ENCODE peak calls at places on chromosomes 5 and 9, in eight cellular contexts. J is CD8-positive, alpha-beta T cell; Q is heart left ventricle; K is ovary; C is mammary epithelial cell; N is psoas muscle; A is fibroblast of lung; W is cardiac muscle cell. G is an unnamed sample.

GRCh38 chr5:148620696-148621095 is 33.6 kb downstream of the HTR4 start:
- DNase-seq in J (no peak), Q (no peak), K (no peak), C (peak; percentile 19), N (no peak), A (no peak), W (no peak), G (no peak)

GRCh38 chr5:58677650-58678049 is 94.8 kb downstream of the RAB3C start:
- DNase-seq in J (no peak), Q (no peak), K (no peak), C (no peak), N (no peak), A (no peak), W (no peak), G (no peak)

GRCh38 chr5:94157704-94158608 is 416.6 kb upstream of the POU5F2 start:
- DNase-seq in J (no peak), Q (no peak), K (no peak), C (no peak), N (no peak), A (no peak), W (no peak), G (no peak)

GRCh38 chr5:63128018-63128417 is 549.4 kb downstream of the LRRC70 start:
- DNase-seq in J (no peak), Q (no peak), K (no peak), C (no peak), N (no peak), A (peak; percentile 9), W (no peak), G (no peak)

GRCh38 chr5:133260715-133261114 is 208.9 kb downstream of the HSPA4 start:
- DNase-seq in J (no peak), Q (no peak), K (no peak), C (no peak), N (no peak), A (no peak), W (no peak), G (no peak)

GRCh38 chr9:2414465-2414864 is 207.1 kb upstream of the VLDLR start:
- DNase-seq in J (no peak), Q (no peak), K (no peak), C (no peak), N (no peak), A (peak; percentile 71), W (no peak), G (no peak)

GRCh38 chr5:142201471-142201887 is 92.9 kb downstream of the NDFIP1 start:
- DNase-seq in J (no peak), Q (no peak), K (no peak), C (peak; percentile 93), N (no peak), A (peak; percentile 98), W (no peak), G (peak; percentile 59)

GRCh38 chr9:16825971-16826370 is 44.5 kb downstream of the BNC2 start:
- DNase-seq in J (no peak), Q (no peak), K (no peak), C (no peak), N (no peak), A (peak; percentile 91), W (no peak), G (peak; percentile 85)

GRCh38 chr9:133997584-133997983 is 5.5 kb upstream of the VAV2 start:
- DNase-seq in J (no peak), Q (no peak), K (no peak), C (no peak), N (no peak), A (no peak), W (no peak), G (no peak)

GRCh38 chr5:41247135-41247534 is 33.8 kb upstream of the C6 start:
- DNase-seq in J (no peak), Q (no peak), K (no peak), C (no peak), N (no peak), A (no peak), W (no peak), G (no peak)

GRCh38 chr9:79312686-79313421 is 258.9 kb upstream of the TLE4 start:
- DNase-seq in J (no peak), Q (no peak), K (no peak), C (no peak), N (no peak), A (no peak), W (no peak), G (no peak)

DNA sequence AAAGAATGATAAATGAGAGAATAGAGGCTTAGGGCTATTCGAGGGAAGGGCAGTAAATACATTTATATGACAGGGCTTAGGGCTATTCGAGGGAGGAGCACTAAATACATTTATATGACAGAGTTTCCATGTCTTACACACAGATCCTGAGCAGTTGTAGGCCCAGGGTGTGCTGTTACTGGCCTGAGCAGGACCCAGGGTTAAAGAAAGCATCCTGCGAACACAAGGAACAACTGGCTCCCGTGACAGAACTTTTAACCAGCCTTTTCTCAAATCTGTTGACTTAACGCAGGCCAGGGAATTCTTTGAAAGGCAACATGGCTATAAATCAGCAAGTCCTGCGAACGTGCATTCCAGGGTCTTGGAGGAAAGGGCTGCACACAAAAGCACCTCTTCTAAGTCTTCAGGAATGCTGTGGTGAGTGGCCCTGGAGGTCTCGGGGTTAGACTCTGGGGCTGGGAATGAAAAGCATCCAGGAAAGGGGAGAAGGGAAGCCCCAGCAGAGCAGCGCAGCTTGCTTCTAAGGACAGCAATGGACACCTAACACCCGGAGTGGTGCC is 45.2 kb upstream of the ANKRD55 start:
- DNase-seq in J (no peak), Q (no peak), K (no peak), C (no peak), N (no peak), A (peak; percentile 99), W (no peak), G (no peak)
- H3K9me3 ChIP-seq in J (no peaks in the 10 kb centered on the region), Q (no peaks in the 10 kb centered on the region), K (no peaks in the 10 kb centered on the region), C (no peaks in the 10 kb centered on the region), N (no peaks in the 10 kb centered on the region), A (no peaks in the 10 kb centered on the region), W (no peaks in the 10 kb centered on the region), G (peaks cover 3% of the 10 kb centered on the region)

GRCh38 chr5:179906294-179906794 is 1.4 kb downstream of the TBC1D9B start:
- DNase-seq in J (no peak), Q (no peak), K (no peak), C (no peak), N (no peak), A (no peak), W (no peak), G (no peak)
- H3K4me3 ChIP-seq in J (peak overlapping the region; percentile 44), Q (peak overlapping the region; percentile 65), K (no peak overlapping the region), C (peak overlapping the region; percentile 82), N (peak overlapping the region; percentile 73), A (peak overlapping the region; percentile 93), W (peak overlapping the region; percentile 70), G (peak overlapping the region; percentile 83)

DNA sequence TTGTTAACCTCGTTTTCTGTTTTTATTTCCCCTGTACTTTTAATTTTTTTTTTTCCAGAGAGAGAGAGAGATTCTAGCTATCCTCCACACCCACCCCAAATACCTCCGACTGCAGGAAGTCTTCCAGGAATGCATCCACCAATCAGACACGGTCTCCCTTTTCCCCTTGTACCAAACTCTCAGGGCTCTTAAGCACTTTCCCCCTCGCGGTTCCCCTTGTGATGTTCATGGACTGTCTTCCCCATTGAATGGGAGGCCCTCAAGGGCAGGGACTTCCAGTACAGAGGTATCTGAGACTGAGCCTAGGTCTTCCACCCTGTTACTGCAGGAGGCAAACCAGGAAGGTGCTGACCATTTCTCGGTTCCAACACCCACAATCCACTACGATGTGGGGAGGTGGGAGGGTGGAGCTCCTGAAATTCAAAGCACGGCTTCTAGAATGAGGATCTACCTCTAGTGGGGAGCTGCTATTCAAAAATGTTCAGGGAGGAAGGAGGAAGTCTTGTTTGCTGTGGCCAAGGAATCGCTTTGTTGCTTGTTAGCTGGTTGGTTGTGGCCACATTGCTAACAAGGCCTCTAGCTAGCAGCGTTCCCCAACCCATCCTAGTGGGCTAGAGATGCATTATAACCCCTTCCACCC is 37.5 kb upstream of the PTGS1 start:
- DNase-seq in J (no peak), Q (no peak), K (no peak), C (no peak), N (no peak), A (no peak), W (no peak), G (no peak)
- H3K27me3 ChIP-seq in J (no peaks in the 10 kb centered on the region), Q (no peaks in the 10 kb centered on the region), K (no peaks in the 10 kb centered on the region), C (no peaks in the 10 kb centered on the region), N (no peaks in the 10 kb centered on the region), A (peaks cover 6% of the 10 kb centered on the region), W (no peaks in the 10 kb centered on the region), G (no peaks in the 10 kb centered on the region)

DNA sequence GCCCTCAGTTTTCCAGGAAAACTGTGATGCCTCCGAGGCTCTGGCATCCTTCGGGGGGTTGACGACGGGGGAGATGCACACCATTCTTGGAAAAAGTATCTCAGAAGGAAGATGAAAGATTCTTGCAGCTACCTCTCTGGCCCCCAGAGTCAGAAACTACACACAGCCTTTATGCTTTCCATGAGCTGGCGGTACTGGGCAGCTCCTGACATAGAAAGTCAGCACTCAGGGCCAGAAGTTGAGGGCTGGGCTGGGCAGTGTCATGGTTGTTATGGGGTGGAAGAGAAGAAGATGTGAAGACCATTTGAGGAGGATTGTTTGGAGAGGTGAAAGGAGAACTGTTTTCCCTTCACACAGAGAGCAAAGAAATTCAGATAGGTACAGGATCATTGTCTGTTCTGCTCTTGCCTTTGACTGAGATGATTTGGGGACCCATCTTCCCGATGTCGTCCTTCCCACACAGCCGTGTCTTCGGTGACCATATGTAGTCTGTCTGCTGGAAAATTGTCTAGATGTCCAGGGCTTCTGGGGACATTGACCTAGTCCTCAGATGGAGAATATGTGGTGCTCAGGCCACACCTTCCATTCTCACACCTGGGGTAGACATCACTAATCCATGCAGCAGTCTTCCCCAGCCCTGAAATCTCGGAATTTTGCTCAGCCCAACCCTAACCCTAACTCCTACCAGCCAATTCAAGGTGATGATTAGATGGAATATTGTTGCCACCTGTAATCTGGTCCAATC is 237.1 kb downstream of the CACNA1B start:
- DNase-seq in J (no peak), Q (no peak), K (no peak), C (no peak), N (no peak), A (no peak), W (no peak), G (no peak)
- H3K9me3 ChIP-seq in J (no peaks in the 10 kb centered on the region), Q (no peaks in the 10 kb centered on the region), K (no peaks in the 10 kb centered on the region), C (peaks cover 9% of the 10 kb centered on the region), N (no peaks in the 10 kb centered on the region), A (no peaks in the 10 kb centered on the region), W (no peaks in the 10 kb centered on the region), G (no peaks in the 10 kb centered on the region)